ENCODE peak calls at places on chromosomes 6 and 20, in seven cellular contexts. P is naive thymus-derived CD4-positive, alpha-beta T cell; R is sigmoid colon; M is fibroblast of lung; F is SJSA1; U is A673; Y is A549. O is an unnamed sample.

GRCh38 chr6:134216304-134217029 is 101.4 kb downstream of the SGK1 start:
- DNase-seq in P (no peak), R (no peak), M (no peak), F (no peak), U (no peak), Y (no peak), O (no peak)

GRCh38 chr6:147222160-147222838 is 18.1 kb downstream of the STXBP5 start:
- DNase-seq in P (peak; percentile 38), R (no peak), M (peak; percentile 80), F (peak; percentile 16), U (peak; percentile 37), Y (no peak), O (no peak)

GRCh38 chr6:30327232-30327746 is 562 bp downstream of the TRIM39 start:
- DNase-seq in P (no peak), R (no peak), M (no peak), F (no peak), U (no peak), Y (peak; percentile 75), O (no peak)

GRCh38 chr20:5195655-5196054 is 68.8 kb downstream of the CDS2 start:
- DNase-seq in P (no peak), R (no peak), M (peak; percentile 13), F (no peak), U (no peak), Y (no peak), O (no peak)

GRCh38 chr20:2006452-2007381 is 12.9 kb upstream of the PDYN start:
- DNase-seq in P (peak; percentile 6), R (no peak), M (peak; percentile 51), F (peak; percentile 22), U (peak; percentile 68), Y (no peak), O (no peak)

GRCh38 chr6:2790588-2790987 is 25.4 kb downstream of the WRNIP1 start:
- DNase-seq in P (no peak), R (no peak), M (peak; percentile 25), F (peak; percentile 82), U (no peak), Y (peak; percentile 34), O (no peak)

GRCh38 chr6:146095481-146095880 is 66.6 kb downstream of the GRM1 start:
- DNase-seq in P (no peak), R (no peak), M (no peak), F (no peak), U (no peak), Y (no peak), O (no peak)

GRCh38 chr6:166678426-166678825 is 51.4 kb upstream of the RPS6KA2 start:
- DNase-seq in P (no peak), R (no peak), M (peak; percentile 31), F (no peak), U (no peak), Y (peak; percentile 36), O (no peak)

GRCh38 chr20:35007413-35007812 is 51.7 kb downstream of the MYH7B start:
- DNase-seq in P (no peak), R (peak; percentile 56), M (no peak), F (no peak), U (no peak), Y (no peak), O (no peak)

GRCh38 chr6:52994789-52995078 is 350 bp downstream of the GSTA4 start:
- DNase-seq in P (no peak), R (peak; percentile 77), M (no peak), F (no peak), U (peak; percentile 59), Y (no peak), O (peak; percentile 79)

GRCh38 chr6:45483021-45483420 is 105.3 kb upstream of the SUPT3H start:
- DNase-seq in P (no peak), R (no peak), M (peak; percentile 97), F (peak; percentile 65), U (no peak), Y (no peak), O (no peak)

GRCh38 chr20:60718743-60719142 is 533.3 kb upstream of the CDH4 start:
- DNase-seq in P (no peak), R (no peak), M (no peak), F (no peak), U (peak; percentile 12), Y (no peak), O (no peak)

GRCh38 chr6:22888147-22888831 is 318.9 kb downstream of the HDGFL1 start:
- DNase-seq in P (no peak), R (no peak), M (no peak), F (no peak), U (no peak), Y (no peak), O (no peak)

GRCh38 chr6:74671558-74672025 is 534.3 kb downstream of the COL12A1 start:
- DNase-seq in P (no peak), R (no peak), M (peak; percentile 88), F (peak; percentile 75), U (no peak), Y (no peak), O (no peak)

GRCh38 chr6:123777554-123777953 is 26.1 kb upstream of the NKAIN2 start:
- DNase-seq in P (no peak), R (no peak), M (peak; percentile 55), F (no peak), U (peak; percentile 51), Y (no peak), O (no peak)

GRCh38 chr20:38441916-38442315 is 6.8 kb upstream of the SNHG17 start:
- DNase-seq in P (no peak), R (no peak), M (no peak), F (no peak), U (no peak), Y (no peak), O (no peak)

GRCh38 chr6:53898026-53898795 is 103.4 kb downstream of the LRRC1 start:
- DNase-seq in P (no peak), R (no peak), M (peak; percentile 55), F (peak; percentile 16), U (no peak), Y (no peak), O (no peak)

GRCh38 chr6:20334334-20334733 is 67.3 kb upstream of the E2F3 start:
- DNase-seq in P (no peak), R (no peak), M (no peak), F (no peak), U (peak; percentile 13), Y (no peak), O (no peak)

GRCh38 chr20:31835554-31835953 is 9.8 kb downstream of the FOXS1 start:
- DNase-seq in P (no peak), R (no peak), M (no peak), F (no peak), U (no peak), Y (no peak), O (no peak)

GRCh38 chr6:15096894-15097837 is 148.7 kb upstream of the JARID2 start:
- DNase-seq in P (no peak), R (no peak), M (no peak), F (no peak), U (no peak), Y (no peak), O (no peak)

GRCh38 chr6:35230950-35231349 is 17.2 kb downstream of the SCUBE3 start:
- DNase-seq in P (no peak), R (peak; percentile 84), M (peak; percentile 37), F (no peak), U (no peak), Y (no peak), O (peak; percentile 93)

GRCh38 chr6:36389353-36389752 is 1.9 kb upstream of the ETV7 start:
- DNase-seq in P (no peak), R (peak; percentile 12), M (no peak), F (no peak), U (no peak), Y (no peak), O (no peak)
- H3K27ac ChIP-seq in P (no peak overlapping the region), R (no peak overlapping the region), M (no peak overlapping the region), F (no peak overlapping the region), U (no peak overlapping the region), Y (no peak overlapping the region), O (no peak overlapping the region)

GRCh38 chr6:157012355-157012754 is 235.2 kb downstream of the ARID1B start:
- DNase-seq in P (no peak), R (no peak), M (no peak), F (no peak), U (no peak), Y (no peak), O (no peak)

GRCh38 chr6:157013649-157014365 is 236.6 kb downstream of the ARID1B start:
- DNase-seq in P (no peak), R (no peak), M (no peak), F (no peak), U (no peak), Y (no peak), O (no peak)

GRCh38 chr6:157017022-157017421 is 239.8 kb downstream of the ARID1B start:
- DNase-seq in P (no peak), R (no peak), M (no peak), F (no peak), U (no peak), Y (no peak), O (no peak)

GRCh38 chr6:157017861-157018260 is 240.7 kb downstream of the ARID1B start:
- DNase-seq in P (no peak), R (no peak), M (no peak), F (no peak), U (no peak), Y (no peak), O (no peak)

DNA sequence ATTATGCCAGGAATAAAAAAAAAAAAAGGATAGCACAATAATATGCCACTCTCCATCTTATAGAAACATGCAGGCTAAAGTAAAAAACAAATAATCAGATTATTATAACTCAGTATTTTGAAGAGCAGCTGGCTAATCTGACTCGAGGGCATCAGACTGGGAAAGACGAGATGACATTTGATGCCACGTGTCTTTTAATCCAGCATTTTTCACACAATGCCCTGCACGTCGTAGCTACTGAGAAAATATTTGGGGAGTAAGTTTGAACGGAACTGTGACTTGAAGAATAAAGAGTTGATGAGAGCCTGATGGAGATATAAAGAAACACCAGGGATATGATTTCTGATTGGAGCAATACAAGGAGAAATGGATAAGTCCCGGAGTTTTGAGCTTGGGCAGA is 237.7 kb downstream of the ARID1B start:
- DNase-seq in P (no peak), R (no peak), M (no peak), F (no peak), U (no peak), Y (no peak), O (no peak)
- H3K4me1 ChIP-seq in P (no peaks in the 10 kb centered on the region), R (peaks cover 27% of the 10 kb centered on the region), M (peaks cover 5% of the 10 kb centered on the region), F (peaks cover 7% of the 10 kb centered on the region), U (peaks cover 26% of the 10 kb centered on the region), Y (peaks cover 14% of the 10 kb centered on the region), O (peaks cover 5% of the 10 kb centered on the region)

GRCh38 chr6:43921039-43921438 is 151.0 kb downstream of the VEGFA start:
- DNase-seq in P (no peak), R (no peak), M (no peak), F (no peak), U (no peak), Y (no peak), O (peak; percentile 11)

GRCh38 chr6:43924222-43924702 is 154.3 kb downstream of the VEGFA start:
- DNase-seq in P (peak; percentile 44), R (peak; percentile 54), M (peak; percentile 37), F (no peak), U (no peak), Y (no peak), O (peak; percentile 62)

GRCh38 chr6:43922423-43923375 is 152.7 kb downstream of the VEGFA start:
- DNase-seq in P (no peak), R (peak; percentile 24), M (no peak), F (no peak), U (no peak), Y (no peak), O (peak; percentile 52)

GRCh38 chr6:43921548-43922422 is 151.8 kb downstream of the VEGFA start:
- DNase-seq in P (no peak), R (peak; percentile 38), M (no peak), F (no peak), U (no peak), Y (no peak), O (peak; percentile 57)

GRCh38 chr6:43923376-43924221 is 153.6 kb downstream of the VEGFA start:
- DNase-seq in P (no peak), R (peak; percentile 46), M (peak; percentile 59), F (peak; percentile 58), U (no peak), Y (no peak), O (peak; percentile 65)
- H3K27ac ChIP-seq in P (no peak overlapping the region), R (no peak overlapping the region), M (no peak overlapping the region), F (no peak overlapping the region), U (peak overlapping the region; percentile 49), Y (peak overlapping the region; percentile 76), O (no peak overlapping the region)

GRCh38 chr20:21519136-21519584 is 5.3 kb upstream of the NKX2-2 start:
- DNase-seq in P (no peak), R (no peak), M (no peak), F (no peak), U (peak; percentile 37), Y (no peak), O (no peak)
- H3K4me1 ChIP-seq in P (no peaks in the 10 kb centered on the region), R (peaks cover 42% of the 10 kb centered on the region), M (no peaks in the 10 kb centered on the region), F (peaks cover 29% of the 10 kb centered on the region), U (peaks cover 15% of the 10 kb centered on the region), Y (peaks cover 21% of the 10 kb centered on the region), O (no peaks in the 10 kb centered on the region)

O was measured in aorta.